ENCODE peak calls at places on chromosome X, in seven cellular contexts. F is iris pigment epithelial cell, I is kidney, N is AG10803, V is NCI-H69, M is NCI-H1092, Z is kidney epithelial cell. W is an unnamed sample.

GRCh38 chrX:27186671-27187070 is 276.5 kb downstream of the PPP4R3C start:
- DNase-seq in F (peak), Z (no peak), V (peak), M (peak), N (peak), I (no peak), W (peak)

GRCh38 chrX:48468693-48469691 is 1.1 kb downstream of the SLC38A5 start:
- DNase-seq in Z (no peak), N (no peak), I (peak), M (no peak), F (no peak), V (no peak), W (no peak)

GRCh38 chrX:20681691-20682090 is 415.0 kb upstream of the RPS6KA3 start:
- DNase-seq in F (no peak), N (peak), I (no peak), M (no peak), Z (no peak), V (no peak), W (no peak)

GRCh38 chrX:132169554-132169953 is 41.7 kb upstream of the FRMD7 start:
- DNase-seq in F (no peak), V (peak), M (no peak), N (no peak), Z (no peak), I (no peak), W (no peak)

GRCh38 chrX:118945921-118946320 is 28.5 kb upstream of the LONRF3 start:
- DNase-seq in I (no peak), M (no peak), F (no peak), V (no peak), N (no peak), Z (no peak), W (no peak)

GRCh38 chrX:38895775-38896174 is 94.5 kb downstream of the MID1IP1 start:
- DNase-seq in N (no peak), Z (no peak), F (no peak), M (no peak), I (no peak), V (no peak), W (no peak)

GRCh38 chrX:153983321-153983729 is 10.8 kb downstream of the TMEM187 start:
- DNase-seq in F (no peak), Z (no peak), N (no peak), I (no peak), V (no peak), M (no peak), W (no peak)

GRCh38 chrX:46152756-46153155 is 392.5 kb downstream of the ZNF674 start:
- DNase-seq in V (peak), I (no peak), M (no peak), Z (no peak), N (no peak), F (no peak), W (no peak)

GRCh38 chrX:20857746-20858145 is 516.5 kb upstream of the CNKSR2 start:
- DNase-seq in N (peak), Z (no peak), F (no peak), I (no peak), V (no peak), M (no peak), W (no peak)

GRCh38 chrX:74179071-74179470 is 124.9 kb upstream of the ZCCHC13 start:
- DNase-seq in M (no peak), I (no peak), N (peak), Z (peak), F (peak), V (no peak), W (no peak)

GRCh38 chrX:117987376-117987775 is 129.2 kb downstream of the KLHL13 start:
- DNase-seq in N (no peak), I (no peak), V (no peak), M (no peak), Z (no peak), F (peak), W (no peak)

GRCh38 chrX:28639502-28639901 is 52.3 kb downstream of the IL1RAPL1 start:
- DNase-seq in I (no peak), Z (peak), F (peak), N (no peak), V (no peak), M (no peak), W (peak)

GRCh38 chrX:38699116-38699515 is 102.1 kb upstream of the MID1IP1 start:
- DNase-seq in I (no peak), Z (no peak), V (no peak), N (no peak), F (no peak), M (no peak), W (no peak)

GRCh38 chrX:46574337-46574940 is 874 bp downstream of the CHST7 start:
- DNase-seq in N (no peak), I (peak), F (peak), Z (no peak), M (no peak), V (peak), W (no peak)

GRCh38 chrX:13167444-13168207 is 123.2 kb upstream of the FAM9C start:
- DNase-seq in V (peak), M (no peak), Z (no peak), N (peak), F (peak), I (no peak), W (no peak)

GRCh38 chrX:133415276-133416105 is at the start of gene GPC4:
- DNase-seq in F (peak), N (peak), Z (no peak), I (peak), M (no peak), V (peak), W (peak)

GRCh38 chrX:56813318-56813837 is 84.3 kb downstream of the NBDY start:
- DNase-seq in N (peak), Z (no peak), F (peak), M (no peak), I (no peak), V (no peak), W (peak)

GRCh38 chrX:73289039-73289438 is 74.4 kb upstream of the NAP1L2 start:
- DNase-seq in N (no peak), M (no peak), I (no peak), F (no peak), V (no peak), Z (no peak), W (no peak)

GRCh38 chrX:149511081-149511480 is 6.0 kb upstream of the IDS start:
- DNase-seq in Z (no peak), V (no peak), M (no peak), F (peak), I (no peak), N (peak), W (no peak)

GRCh38 chrX:151680805-151681204 is 14.5 kb upstream of the PRRG3 start:
- DNase-seq in F (peak), Z (no peak), V (peak), M (peak), I (no peak), N (peak), W (peak)

GRCh38 chrX:46929439-46930018 is 17.3 kb downstream of the JADE3 start:
- DNase-seq in I (no peak), M (no peak), F (peak), Z (peak), N (peak), V (no peak), W (no peak)

GRCh38 chrX:47482065-47482511 is 934 bp downstream of the ZNF41 start:
- DNase-seq in N (no peak), V (no peak), M (no peak), F (no peak), Z (no peak), I (no peak), W (no peak)

GRCh38 chrX:152479525-152479924 is 28.4 kb upstream of the GABRA3 start:
- DNase-seq in V (no peak), N (no peak), F (no peak), I (peak), M (no peak), Z (no peak), W (no peak)

GRCh38 chrX:2829066-2829430 is 318 bp downstream of the GYG2 start:
- DNase-seq in V (no peak), N (no peak), F (no peak), Z (no peak), I (no peak), M (no peak), W (no peak)

GRCh38 chrX:23756165-23756564 is 13.1 kb upstream of the ACOT9 start:
- DNase-seq in Z (no peak), I (no peak), V (peak), N (peak), F (peak), M (peak), W (peak)

GRCh38 chrX:134718329-134719317 is 60.4 kb upstream of the PLAC1 start:
- DNase-seq in N (peak), F (peak), I (no peak), V (peak), Z (peak), M (no peak), W (peak)

GRCh38 chrX:151814767-151815166 is 80.2 kb downstream of the CNGA2 start:
- DNase-seq in V (no peak), F (no peak), N (no peak), I (no peak), Z (no peak), M (no peak), W (no peak)

GRCh38 chrX:18702362-18703195 is 4.9 kb upstream of the PPEF1 start:
- DNase-seq in F (peak), V (peak), Z (no peak), N (no peak), M (no peak), I (no peak), W (peak)

GRCh38 chrX:97628326-97628725 is 744.6 kb downstream of the RPA4 start:
- DNase-seq in Z (no peak), V (no peak), M (no peak), N (no peak), I (no peak), F (no peak), W (no peak)

W was measured in A172.